ENCODE peak calls at places on chromosomes 16 and 17, in seven cellular contexts. P is COLO829; F is stimulated activated CD4-positive, alpha-beta T cell treated with anti-CD3 and anti-CD28 coated beads, Interleukin-1b, Interleukin-23, amount 100 ng/mL, for 1 hour; Q is cardiac fibroblast; V is H1; L is esophagus squamous epithelium; J is hypothalamus. I is an unnamed sample.

GRCh38 chr16:53913082-53913870 is 209.3 kb downstream of the FTO start:
- DNase-seq in F (no peak), Q (peak), L (no peak), V (no peak), J (no peak), P (peak), I (peak)

GRCh38 chr17:33204701-33205100 is 88.4 kb downstream of the ASIC2 start:
- DNase-seq in F (no peak), V (no peak), P (no peak), L (no peak), J (no peak), Q (no peak), I (no peak)

GRCh38 chr17:48818361-48818841 is 1.4 kb upstream of the TTLL6 start:
- DNase-seq in F (no peak), Q (no peak), L (no peak), J (no peak), P (no peak), V (peak), I (no peak)

GRCh38 chr16:27446721-27447120 is 44.7 kb downstream of the IL21R start:
- DNase-seq in L (no peak), F (no peak), Q (no peak), P (no peak), J (no peak), V (no peak), I (no peak)

GRCh38 chr16:68685685-68686478 is 40.8 kb downstream of the CDH3 start:
- DNase-seq in J (no peak), P (no peak), Q (no peak), F (no peak), V (no peak), L (no peak), I (no peak)

GRCh38 chr16:34801875-34802274 is 1342.5 kb downstream of the TP53TG3F start:
- DNase-seq in P (no peak), J (no peak), Q (no peak), L (no peak), F (no peak), V (no peak), I (no peak)

GRCh38 chr16:75420987-75421819 is 12.1 kb downstream of the CFDP1 start:
- DNase-seq in F (no peak), P (peak), Q (peak), V (peak), J (peak), L (no peak), I (no peak)

GRCh38 chr17:2025622-2026309 is 632 bp upstream of the RTN4RL1 start:
- DNase-seq in V (peak), L (no peak), F (no peak), Q (peak), J (peak), P (peak), I (no peak)

GRCh38 chr16:50519602-50520001 is 28.6 kb upstream of the NKD1 start:
- DNase-seq in J (no peak), V (no peak), L (no peak), F (no peak), Q (no peak), P (no peak), I (no peak)

GRCh38 chr17:40560592-40561293 is 4.5 kb downstream of the CCR7 start:
- DNase-seq in P (no peak), J (no peak), V (no peak), Q (peak), F (no peak), L (no peak), I (no peak)

GRCh38 chr16:73871076-73871475 is 425.5 kb upstream of the PSMD7 start:
- DNase-seq in V (no peak), F (no peak), Q (no peak), P (no peak), J (no peak), L (no peak), I (no peak)

GRCh38 chr17:47301161-47301560 is 22.6 kb upstream of the EFCAB13 start:
- DNase-seq in P (no peak), Q (no peak), F (no peak), J (no peak), V (no peak), L (no peak), I (no peak)

GRCh38 chr16:53523126-53523804 is 20.3 kb upstream of the AKTIP start:
- DNase-seq in P (no peak), V (no peak), Q (no peak), L (no peak), J (no peak), F (no peak), I (no peak)

GRCh38 chr16:66099261-66099660 is 267.2 kb upstream of the CDH5 start:
- DNase-seq in F (no peak), V (no peak), J (no peak), Q (no peak), P (no peak), L (no peak), I (no peak)

GRCh38 chr17:29207986-29208385 is 27.8 kb upstream of the MYO18A start:
- DNase-seq in F (no peak), Q (no peak), P (no peak), V (no peak), L (no peak), J (no peak), I (no peak)

GRCh38 chr16:3454631-3455147 is 11.2 kb downstream of the NAA60 start:
- DNase-seq in J (no peak), L (no peak), Q (no peak), V (no peak), F (no peak), P (no peak), I (no peak)

GRCh38 chr17:43799047-43799446 is 18.8 kb downstream of the CFAP97D1 start:
- DNase-seq in L (no peak), V (no peak), J (no peak), Q (no peak), F (no peak), P (no peak), I (no peak)

GRCh38 chr17:4600563-4600962 is 16.2 kb downstream of the SMTNL2 start:
- DNase-seq in V (no peak), L (no peak), P (no peak), Q (no peak), J (no peak), F (no peak), I (no peak)

GRCh38 chr16:11208916-11209665 is 46.9 kb downstream of the SOCS1 start:
- DNase-seq in L (no peak), P (no peak), F (no peak), Q (no peak), V (no peak), J (no peak), I (no peak)

GRCh38 chr16:21186326-21186691 is 25.1 kb downstream of the ZP2 start:
- DNase-seq in J (no peak), L (no peak), F (no peak), V (no peak), P (peak), Q (no peak), I (no peak)

GRCh38 chr16:80968386-80969113 is 38.1 kb downstream of the CMC2 start:
- DNase-seq in J (no peak), V (no peak), Q (no peak), L (no peak), P (no peak), F (no peak), I (no peak)

GRCh38 chr16:87317766-87318121 is 552 bp upstream of the C16orf95 start:
- DNase-seq in P (peak), V (no peak), L (no peak), F (no peak), J (no peak), Q (peak), I (no peak)

GRCh38 chr16:82027629-82028035 is 7.4 kb upstream of the HSD17B2 start:
- DNase-seq in J (no peak), V (no peak), Q (no peak), F (no peak), P (no peak), L (no peak), I (no peak)

GRCh38 chr17:40862985-40863733 is 3.9 kb downstream of the KRT12 start:
- DNase-seq in J (no peak), P (no peak), F (no peak), V (peak), L (no peak), Q (peak), I (no peak)

GRCh38 chr17:17824780-17825614 is 11.8 kb downstream of the SREBF1 start:
- DNase-seq in L (no peak), J (no peak), Q (no peak), V (no peak), P (no peak), F (no peak), I (no peak)

I was measured in nucleus accumbens.